ENCODE peak calls at places on chromosomes 13 and 19, in eight cellular contexts. D, P, S, O, R, W, B and F are unnamed samples.

GRCh38 chr13:37656247-37656940 is 57.8 kb upstream of the POSTN start:
- DNase-seq in W (no peak), P (no peak), S (no peak), O (no peak), R (no peak), B (no peak), D (peak), F (no peak)

GRCh38 chr19:23914402-23915286 is at the start of gene ZNF726:
- DNase-seq in W (peak), D (peak), O (peak), S (peak), B (peak), R (peak), P (peak), F (peak)

GRCh38 chr19:38734426-38735256 is 9.6 kb downstream of the CAPN12 start:
- DNase-seq in S (no peak), P (no peak), R (no peak), D (peak), B (peak), W (peak), O (peak), F (no peak)

GRCh38 chr13:26469602-26470001 is 87.9 kb upstream of the WASF3 start:
- DNase-seq in W (no peak), R (no peak), O (no peak), D (no peak), B (no peak), S (peak), P (no peak), F (no peak)

GRCh38 chr19:12800873-12801465 is 631 bp downstream of the PRDX2 start:
- DNase-seq in B (no peak), R (no peak), P (no peak), S (no peak), W (no peak), O (peak), D (peak), F (no peak)

GRCh38 chr19:6728346-6728745 is 7.9 kb upstream of the C3 start:
- DNase-seq in W (no peak), O (peak), B (no peak), R (no peak), P (no peak), D (no peak), S (no peak), F (no peak)

GRCh38 chr13:83716121-83716520 is 166.2 kb downstream of the SLITRK1 start:
- DNase-seq in D (peak), R (no peak), S (no peak), P (no peak), O (no peak), B (no peak), W (no peak), F (no peak)

GRCh38 chr13:31767175-31767900 is 28.0 kb downstream of the RXFP2 start:
- DNase-seq in D (peak), R (no peak), O (no peak), P (no peak), S (no peak), W (no peak), B (no peak), F (no peak)

GRCh38 chr13:22357132-22357531 is 686.3 kb downstream of the FGF9 start:
- DNase-seq in S (no peak), P (no peak), O (no peak), D (no peak), W (no peak), B (no peak), R (no peak), F (no peak)

GRCh38 chr19:24033962-24034342 is 53.0 kb upstream of the ZNF254 start:
- DNase-seq in S (peak), W (no peak), O (peak), D (peak), P (peak), R (peak), B (no peak), F (peak)

GRCh38 chr19:7799640-7800355 is 30.2 kb upstream of the EVI5L start:
- DNase-seq in S (peak), P (peak), W (no peak), B (no peak), O (no peak), D (peak), R (peak), F (peak)

GRCh38 chr19:54462713-54463530 is 656 bp downstream of the LENG9 start:
- DNase-seq in D (peak), S (peak), R (no peak), P (peak), B (peak), W (peak), O (peak), F (peak)

GRCh38 chr13:110506859-110507566 is 54.5 kb downstream of the RAB20 start:
- DNase-seq in R (no peak), O (peak), W (no peak), S (no peak), D (no peak), P (no peak), B (no peak), F (no peak)

GRCh38 chr13:107650081-107650701 is 565.1 kb downstream of the LIG4 start:
- DNase-seq in P (peak), W (no peak), D (no peak), O (peak), B (peak), R (no peak), S (no peak), F (peak)

GRCh38 chr19:44924243-44924725 is 9.9 kb downstream of the APOC1 start:
- DNase-seq in R (no peak), P (no peak), D (no peak), O (no peak), W (no peak), B (no peak), S (no peak), F (no peak)